ENCODE peak calls at places on chromosomes 6 and 20, in four cellular contexts. Y is neural progenitor cell, F is PC-3, E is GM23248. B is an unnamed sample. For H3F3A and H3K9me3, the result is how much of the 10 kb centered on the place peaks cover.

GRCh38 chr6:83065511-83066192 is at the start of gene UBE3D:
- DNase-seq in Y (peak), F (peak), E (peak), B (peak)

GRCh38 chr6:63573899-63574553 is 1.7 kb downstream of the LOC128125822 start:
- DNase-seq in Y (peak), F (peak), E (peak), B (peak)

GRCh38 chr6:113082691-113083090 is 735.6 kb downstream of the RFPL4B start:
- DNase-seq in Y (no peak), F (no peak), E (peak), B (no peak)

GRCh38 chr6:17881085-17881883 is 106.2 kb downstream of the KIF13A start:
- DNase-seq in Y (no peak), F (no peak), E (no peak), B (no peak)

GRCh38 chr6:100573169-100573568 is 108.4 kb upstream of the SIM1 start:
- DNase-seq in Y (peak), F (peak), E (peak), B (no peak)

GRCh38 chr6:13579911-13580310 is 5.5 kb downstream of the SIRT5 start:
- DNase-seq in Y (no peak), F (no peak), E (no peak), B (no peak)

GRCh38 chr20:51634257-51634656 is 91.7 kb upstream of the NFATC2 start:
- DNase-seq in Y (no peak), F (peak), E (no peak), B (no peak)

GRCh38 chr20:56750430-56750829 is 121.3 kb downstream of the TFAP2C start:
- DNase-seq in Y (peak), F (no peak), E (no peak), B (no peak)

GRCh38 chr20:38628580-38629470 is 27.2 kb downstream of the ARHGAP40 start:
- DNase-seq in Y (no peak), F (peak), E (no peak), B (peak)

GRCh38 chr6:33684983-33685382 is 26.5 kb downstream of the UQCC2 start:
- DNase-seq in Y (no peak), F (no peak), E (no peak), B (no peak)

GRCh38 chr20:34647737-34648136 is 29.2 kb downstream of the PIGU start:
- DNase-seq in Y (no peak), F (no peak), E (no peak), B (no peak)

GRCh38 chr20:50834599-50835005 is 39.7 kb downstream of the BCAS4 start:
- DNase-seq in Y (no peak), F (peak), E (peak), B (no peak)

GRCh38 chr6:1409774-1410465 is 20.5 kb downstream of the FOXF2 start:
- DNase-seq in Y (peak), F (no peak), E (no peak), B (no peak)

GRCh38 chr6:135025775-135026174 is 28.8 kb downstream of the HBS1L start:
- DNase-seq in Y (peak), F (no peak), E (no peak), B (no peak)

GRCh38 chr6:84763397-84764331 is 734 bp downstream of the TBX18 start:
- DNase-seq in Y (peak), F (no peak), E (peak), B (no peak)

GRCh38 chr20:63430891-63431290 is 41.6 kb downstream of the KCNQ2 start:
- DNase-seq in Y (no peak), F (no peak), E (no peak), B (no peak)

GRCh38 chr6:41294463-41294862 is 8.0 kb upstream of the TREM1 start:
- DNase-seq in Y (no peak), F (no peak), E (no peak), B (no peak)

GRCh38 chr20:34618676-34619075 is 58.2 kb downstream of the PIGU start:
- DNase-seq in Y (no peak), F (no peak), E (no peak), B (no peak)

GRCh38 chr20:577167-577791 is 32.8 kb downstream of the TCF15 start:
- DNase-seq in Y (peak), F (peak), E (peak), B (no peak)

GRCh38 chr20:54382419-54382818 is 93.0 kb upstream of the DOK5 start:
- DNase-seq in Y (no peak), F (no peak), E (no peak), B (peak)

GRCh38 chr20:45467861-45468260 is 1.7 kb upstream of the WFDC2 start:
- DNase-seq in Y (no peak), F (no peak), E (no peak), B (no peak)

GRCh38 chr20:62662422-62662821 is 20.1 kb downstream of the SLCO4A1 start:
- DNase-seq in Y (no peak), F (peak), E (peak), B (peak)

GRCh38 chr6:170516783-170517616 is 36.1 kb downstream of the PSMB1 start:
- DNase-seq in Y (peak), F (peak), E (peak), B (no peak)

GRCh38 chr6:139547082-139547776 is 172.8 kb upstream of the CITED2 start:
- DNase-seq in Y (no peak), F (no peak), E (peak), B (no peak)
- H3F3A ChIP-seq in Y (under half), F (under half), E (under half), B (under half)

DNA sequence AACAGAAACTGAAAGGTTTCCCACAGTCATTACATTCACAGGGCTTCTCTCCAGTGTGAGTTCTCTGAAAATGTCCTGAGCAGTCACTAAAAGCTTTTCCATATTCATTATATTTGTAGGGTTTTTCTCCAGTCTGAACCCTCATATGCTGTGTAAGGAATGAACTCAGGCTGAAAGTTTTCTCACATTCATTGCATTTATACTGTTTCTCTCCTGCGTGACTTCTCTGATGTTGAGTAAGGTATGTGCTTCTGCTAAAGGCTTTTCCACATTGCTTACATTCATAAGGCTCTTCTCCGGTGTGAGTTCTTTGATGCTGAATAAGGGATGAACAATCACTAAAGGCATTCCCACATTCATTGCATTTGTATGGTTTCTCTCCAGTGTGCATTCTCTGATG is 29.8 kb upstream of the ZNF391 start:
- DNase-seq in Y (no peak), F (no peak), E (no peak), B (no peak)
- H3K9me3 ChIP-seq in Y (under half), F (half or more), E (under half), B (under half)

GRCh38 chr6:56671160-56671559 is 28.5 kb upstream of the DST start:
- DNase-seq in Y (no peak), F (peak), E (no peak), B (no peak)
- H3K27ac ChIP-seq in Y (no peak), F (no peak), E (peak), B (no peak)

GRCh38 chr6:35474129-35474977 is 6.2 kb downstream of the RPL10A start:
- DNase-seq in Y (no peak), F (no peak), E (no peak), B (no peak)
- H3F3A ChIP-seq in Y (half or more), F (under half), E (half or more), B (half or more)

B was measured in PC-9.